ENCODE peak calls at places on chromosomes 1 and 21, in five cellular contexts. U is body of pancreas, D is BJ, J is tibial nerve, T is uterus. I is an unnamed sample. For H3K36me3, the result is how much of the 10 kb centered on the place peaks cover.

GRCh38 chr1:181392613-181393170 is 90.6 kb upstream of the CACNA1E start:
- DNase-seq in U (no peak), D (no peak), J (no peak), T (no peak), I (no peak)

GRCh38 chr1:39507230-39507928 is 15.9 kb downstream of the BMP8A start:
- DNase-seq in U (no peak), D (no peak), J (no peak), T (no peak), I (no peak)

GRCh38 chr1:59444520-59444919 is 147.6 kb downstream of the FGGY start:
- DNase-seq in U (no peak), D (no peak), J (no peak), T (no peak), I (no peak)

GRCh38 chr1:184860985-184861754 is 106.5 kb upstream of the EDEM3 start:
- DNase-seq in U (peak), D (no peak), J (no peak), T (no peak), I (no peak)

GRCh38 chr1:230502306-230502705 is 76.2 kb upstream of the PGBD5 start:
- DNase-seq in U (no peak), D (no peak), J (no peak), T (no peak), I (no peak)

GRCh38 chr1:54564312-54565112 is 16.5 kb downstream of the ACOT11 start:
- DNase-seq in U (peak), D (no peak), J (no peak), T (no peak), I (no peak)

GRCh38 chr1:67987046-67987799 is 63.2 kb downstream of the DIRAS3 start:
- DNase-seq in U (peak), D (peak), J (no peak), T (no peak), I (no peak)

GRCh38 chr1:64133036-64133435 is 70.4 kb upstream of the UBE2U start:
- DNase-seq in U (peak), D (peak), J (no peak), T (no peak), I (peak)

GRCh38 chr1:186429017-186429416 is 31.9 kb downstream of the PDC start:
- DNase-seq in U (no peak), D (no peak), J (no peak), T (no peak), I (no peak)

GRCh38 chr1:21630571-21631338 is 38.4 kb downstream of the RAP1GAP start:
- DNase-seq in U (no peak), D (no peak), J (no peak), T (no peak), I (no peak)

GRCh38 chr1:176058686-176059085 is 148.4 kb downstream of the COP1 start:
- DNase-seq in U (no peak), D (no peak), J (no peak), T (no peak), I (no peak)

GRCh38 chr1:208652300-208653160 is 408.3 kb upstream of the PLXNA2 start:
- DNase-seq in U (peak), D (peak), J (peak), T (peak), I (peak)

GRCh38 chr21:28111151-28111619 is 881.5 kb downstream of the LTN1 start:
- DNase-seq in U (peak), D (peak), J (peak), T (peak), I (no peak)

GRCh38 chr1:116751626-116752025 is 2.6 kb upstream of the CD2 start:
- DNase-seq in U (no peak), D (no peak), J (no peak), T (no peak), I (no peak)

GRCh38 chr1:31705080-31705866 is 1.5 kb upstream of the COL16A1 start:
- DNase-seq in U (peak), D (no peak), J (peak), T (peak), I (peak)

GRCh38 chr1:180269848-180270766 is 40.0 kb downstream of the LHX4 start:
- DNase-seq in U (peak), D (no peak), J (peak), T (no peak), I (peak)

GRCh38 chr1:3067671-3068399 is 1.2 kb upstream of the PRDM16 start:
- DNase-seq in U (no peak), D (no peak), J (no peak), T (no peak), I (no peak)

GRCh38 chr1:3070304-3070653 is 1.3 kb downstream of the PRDM16 start:
- DNase-seq in U (no peak), D (no peak), J (no peak), T (no peak), I (no peak)

GRCh38 chr1:3069491-3070303 is 694 bp downstream of the PRDM16 start:
- DNase-seq in U (peak), D (no peak), J (peak), T (no peak), I (no peak)

GRCh38 chr1:3067301-3067670 is 1.7 kb upstream of the PRDM16 start:
- DNase-seq in U (peak), D (no peak), J (no peak), T (no peak), I (no peak)

GRCh38 chr1:3068400-3069361 is at the start of gene PRDM16:
- DNase-seq in U (peak), D (no peak), J (peak), T (peak), I (no peak)
- H3K4me3 ChIP-seq in U (peak), D (peak), J (peak), T (peak), I (peak)

DNA sequence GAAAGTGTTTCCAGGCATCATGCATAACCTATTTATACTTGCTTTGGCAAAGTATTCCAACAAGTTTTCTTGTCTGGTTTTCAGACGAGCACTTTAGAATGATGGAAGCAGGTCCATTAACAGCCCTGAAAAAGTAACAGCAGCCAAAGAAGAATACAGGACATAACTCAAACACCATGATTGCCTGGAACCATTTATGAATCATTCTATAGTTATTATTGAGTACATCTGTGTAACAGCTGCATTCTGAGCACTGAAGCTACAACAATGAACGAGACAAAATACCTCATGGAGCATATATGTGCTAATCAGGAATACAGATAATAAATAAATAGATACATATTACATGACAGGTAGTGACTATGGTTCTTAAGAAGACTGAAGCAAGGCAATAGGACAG is 12.6 kb downstream of the IL10RB start:
- DNase-seq in U (no peak), D (no peak), J (no peak), T (no peak), I (no peak)
- H3K36me3 ChIP-seq in U (under half), D (under half), J (under half), T (under half), I (half or more)

DNA sequence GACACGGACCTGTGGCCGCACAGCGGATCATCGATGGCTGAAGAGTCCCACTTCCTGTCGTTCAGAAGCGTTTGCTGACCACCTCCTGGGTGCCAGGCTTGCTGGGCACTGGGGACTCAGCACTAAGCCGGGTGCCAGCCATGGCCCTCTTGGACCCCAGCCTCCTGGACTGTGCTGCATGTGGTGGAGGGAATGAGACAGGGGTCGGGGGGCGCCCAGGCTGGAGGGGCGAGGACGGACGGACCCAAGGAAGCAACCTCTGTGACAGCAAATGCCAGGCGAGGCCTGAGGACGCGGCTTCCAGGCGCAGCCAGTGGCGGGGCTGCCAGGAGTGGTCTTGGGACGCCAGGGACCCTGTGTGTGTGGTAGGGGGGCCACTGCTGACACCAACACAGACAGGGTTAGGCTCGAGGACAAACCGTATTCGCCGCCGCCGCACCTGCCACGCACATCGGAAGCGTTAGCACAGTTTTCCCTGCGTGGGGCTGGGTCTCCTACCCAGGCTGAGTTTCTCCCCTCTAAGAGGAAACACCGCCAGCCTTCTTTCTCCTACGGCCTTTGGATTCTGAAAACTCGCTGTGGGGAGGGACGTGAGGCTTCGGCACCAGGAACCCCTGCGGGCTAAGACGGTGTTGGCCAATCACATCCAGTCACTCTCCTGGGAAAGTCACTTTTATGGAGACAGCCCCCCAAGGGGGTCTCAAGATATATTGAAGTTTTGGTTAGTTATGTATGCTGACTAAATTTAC is 3.1 kb upstream of the MXRA8 start:
- DNase-seq in U (no peak), D (no peak), J (no peak), T (peak), I (no peak)
- H3K4me3 ChIP-seq in U (no peak), D (no peak), J (no peak), T (no peak), I (no peak)

GRCh38 chr1:198291036-198291435 is 134.2 kb downstream of the NEK7 start:
- DNase-seq in U (no peak), D (no peak), J (no peak), T (no peak), I (no peak)
- H3K36me3 ChIP-seq in U (under half), D (under half), J (under half), T (under half), I (under half)

GRCh38 chr1:155080250-155081228 is 1.9 kb downstream of the EFNA3 start:
- DNase-seq in U (peak), D (no peak), J (no peak), T (no peak), I (no peak)
- H3K4me3 ChIP-seq in U (no peak), D (no peak), J (no peak), T (no peak), I (no peak)

GRCh38 chr1:183520379-183520778 is 48.1 kb downstream of the SMG7 start:
- DNase-seq in U (no peak), D (no peak), J (no peak), T (no peak), I (no peak)
- H3K36me3 ChIP-seq in U (under half), D (under half), J (under half), T (under half), I (under half)

GRCh38 chr1:84698718-84699117 is 8.5 kb upstream of the SSX2IP start:
- DNase-seq in U (no peak), D (peak), J (no peak), T (no peak), I (peak)
- H3K4me3 ChIP-seq in U (no peak), D (no peak), J (no peak), T (no peak), I (no peak)

GRCh38 chr1:45512641-45513054 is 9.0 kb downstream of the PRDX1 start:
- DNase-seq in U (peak), D (no peak), J (peak), T (peak), I (peak)
- H3K36me3 ChIP-seq in U (under half), D (under half), J (under half), T (under half), I (half or more)

GRCh38 chr1:18938008-18938706 is 18.3 kb downstream of the IFFO2 start:
- DNase-seq in U (no peak), D (no peak), J (no peak), T (no peak), I (no peak)
- H3K4me3 ChIP-seq in U (no peak), D (no peak), J (no peak), T (no peak), I (no peak)

I was measured in SJSA1.